ENCODE peak calls at places on chromosomes 16 and 17, in eight cellular contexts. J is small intestine; E is cardiac muscle cell; L is psoas muscle; T is HCT116; R is MM.1S; U is fibroblast of lung; X is effector memory CD4-positive, alpha-beta T cell. P is an unnamed sample.
A peak's percentile ranks its signal among the peaks of the same experiment; 100 is the strongest.

GRCh38 chr16:58556678-58557077 is 41.4 kb downstream of the SETD6 start:
- DNase-seq in J (no peak), E (no peak), L (no peak), T (no peak), R (no peak), U (peak; percentile 21), X (no peak), P (no peak)

GRCh38 chr17:15742051-15742795 is 10.1 kb downstream of the TBC1D26 start:
- DNase-seq in J (no peak), E (no peak), L (no peak), T (no peak), R (no peak), U (no peak), X (no peak), P (no peak)

GRCh38 chr17:1986783-1987451 is 38.2 kb downstream of the RTN4RL1 start:
- DNase-seq in J (no peak), E (no peak), L (no peak), T (no peak), R (no peak), U (no peak), X (no peak), P (no peak)

GRCh38 chr16:19014456-19014855 is 30.7 kb downstream of the TMC7 start:
- DNase-seq in J (no peak), E (no peak), L (no peak), T (no peak), R (no peak), U (no peak), X (no peak), P (no peak)

GRCh38 chr16:66874079-66874775 is 6.1 kb upstream of the PDP2 start:
- DNase-seq in J (no peak), E (no peak), L (no peak), T (no peak), R (no peak), U (peak; percentile 68), X (no peak), P (no peak)

GRCh38 chr17:81553018-81553615 is 964 bp upstream of the FAAP100 start:
- DNase-seq in J (peak; percentile 90), E (peak; percentile 89), L (peak; percentile 77), T (peak; percentile 80), R (peak; percentile 94), U (peak; percentile 80), X (peak; percentile 72), P (peak; percentile 75)

GRCh38 chr16:65644821-65645220 is 523.0 kb upstream of the CDH11 start:
- DNase-seq in J (no peak), E (no peak), L (no peak), T (no peak), R (no peak), U (no peak), X (no peak), P (no peak)

GRCh38 chr17:63096426-63096825 is 130.4 kb downstream of the TANC2 start:
- DNase-seq in J (no peak), E (no peak), L (no peak), T (no peak), R (no peak), U (peak; percentile 85), X (no peak), P (no peak)

GRCh38 chr16:71542377-71542776 is 16.2 kb downstream of the CHST4 start:
- DNase-seq in J (peak; percentile 52), E (peak; percentile 63), L (peak; percentile 13), T (peak; percentile 60), R (peak; percentile 25), U (no peak), X (peak; percentile 20), P (peak; percentile 18)

GRCh38 chr17:81309140-81309858 is 14.2 kb upstream of the SLC38A10 start:
- DNase-seq in J (peak; percentile 97), E (peak; percentile 79), L (peak; percentile 96), T (peak; percentile 85), R (peak; percentile 55), U (peak; percentile 54), X (no peak), P (peak; percentile 93)

GRCh38 chr16:2194852-2195315 is 1.5 kb downstream of the CASKIN1 start:
- DNase-seq in J (peak; percentile 74), E (peak; percentile 51), L (no peak), T (no peak), R (peak; percentile 53), U (peak; percentile 34), X (peak; percentile 29), P (no peak)

GRCh38 chr16:89858973-89859808 is 14.2 kb upstream of the TCF25 start:
- DNase-seq in J (no peak), E (no peak), L (no peak), T (no peak), R (no peak), U (no peak), X (no peak), P (no peak)

GRCh38 chr16:88969361-88969831 is 7.6 kb downstream of the CBFA2T3 start:
- DNase-seq in J (no peak), E (no peak), L (peak; percentile 9), T (no peak), R (peak; percentile 51), U (no peak), X (no peak), P (no peak)

GRCh38 chr17:5179003-5179402 is 12.7 kb downstream of the ZNF594 start:
- DNase-seq in J (no peak), E (no peak), L (no peak), T (no peak), R (no peak), U (no peak), X (no peak), P (no peak)
- H3K9me3 ChIP-seq in J (peaks cover 12% of the 10 kb centered on the region), E (peaks cover 13% of the 10 kb centered on the region), L (peaks cover 92% of the 10 kb centered on the region), T (peaks cover 42% of the 10 kb centered on the region), R (peaks cover under 1% of the 10 kb centered on the region), U (peaks cover 6% of the 10 kb centered on the region), X (peaks cover 53% of the 10 kb centered on the region), P (peaks cover 98% of the 10 kb centered on the region)

GRCh38 chr16:81296631-81297030 is 18.1 kb upstream of the GAN start:
- DNase-seq in J (no peak), E (no peak), L (no peak), T (no peak), R (no peak), U (no peak), X (no peak), P (no peak)
- H3K9me3 ChIP-seq in J (no peaks in the 10 kb centered on the region), E (no peaks in the 10 kb centered on the region), L (no peaks in the 10 kb centered on the region), T (no peaks in the 10 kb centered on the region), R (no peaks in the 10 kb centered on the region), U (no peaks in the 10 kb centered on the region), X (no peaks in the 10 kb centered on the region), P (no peaks in the 10 kb centered on the region)

GRCh38 chr16:68574479-68574878 is 35.4 kb downstream of the ZFP90 start:
- DNase-seq in J (no peak), E (no peak), L (no peak), T (no peak), R (no peak), U (no peak), X (no peak), P (no peak)
- H3K9me3 ChIP-seq in J (peaks cover 4% of the 10 kb centered on the region), E (no peaks in the 10 kb centered on the region), L (peaks cover 81% of the 10 kb centered on the region), T (peaks cover 19% of the 10 kb centered on the region), R (no peaks in the 10 kb centered on the region), U (peaks cover 2% of the 10 kb centered on the region), X (peaks cover 39% of the 10 kb centered on the region), P (peaks cover 100% of the 10 kb centered on the region)

GRCh38 chr17:514584-514983 is 162.0 kb upstream of the RPH3AL start:
- DNase-seq in J (no peak), E (no peak), L (no peak), T (no peak), R (no peak), U (no peak), X (no peak), P (no peak)
- H3K9me3 ChIP-seq in J (no peaks in the 10 kb centered on the region), E (no peaks in the 10 kb centered on the region), L (no peaks in the 10 kb centered on the region), T (peaks cover 2% of the 10 kb centered on the region), R (no peaks in the 10 kb centered on the region), U (no peaks in the 10 kb centered on the region), X (no peaks in the 10 kb centered on the region), P (no peaks in the 10 kb centered on the region)

DNA sequence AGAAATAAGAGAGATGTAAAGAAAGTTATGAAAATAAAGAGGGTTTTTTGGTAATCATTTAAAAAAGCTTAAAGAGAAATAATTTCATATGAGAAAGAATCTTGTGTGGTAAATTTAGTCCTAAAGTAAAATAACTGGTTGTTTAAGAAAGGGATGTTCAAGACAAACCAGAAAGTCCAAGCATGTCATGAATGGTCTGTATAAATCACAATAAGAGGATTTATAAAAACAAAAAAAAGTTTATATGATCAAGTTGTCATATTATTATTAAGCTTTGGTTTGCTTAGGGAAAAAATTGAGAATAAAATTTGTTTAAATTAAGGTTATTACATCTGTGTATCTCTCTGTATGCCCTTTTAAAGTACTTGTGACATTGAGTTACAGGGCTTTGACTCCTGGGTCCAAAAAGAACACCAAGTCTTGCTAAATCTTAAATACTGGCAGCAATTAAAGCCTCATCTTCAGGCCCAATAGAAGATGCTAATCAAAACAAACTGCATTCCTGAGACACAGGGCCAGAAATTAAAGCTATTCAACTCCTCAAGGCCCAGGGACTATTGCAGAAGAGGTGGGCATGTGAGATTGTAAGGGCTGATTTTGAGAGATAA is 15.6 kb upstream of the TRIM25 start:
- DNase-seq in J (no peak), E (no peak), L (no peak), T (peak; percentile 39), R (no peak), U (no peak), X (no peak), P (no peak)
- H3K9me3 ChIP-seq in J (no peaks in the 10 kb centered on the region), E (peaks cover 3% of the 10 kb centered on the region), L (no peaks in the 10 kb centered on the region), T (peaks cover 10% of the 10 kb centered on the region), R (no peaks in the 10 kb centered on the region), U (no peaks in the 10 kb centered on the region), X (no peaks in the 10 kb centered on the region), P (peaks cover 20% of the 10 kb centered on the region)

DNA sequence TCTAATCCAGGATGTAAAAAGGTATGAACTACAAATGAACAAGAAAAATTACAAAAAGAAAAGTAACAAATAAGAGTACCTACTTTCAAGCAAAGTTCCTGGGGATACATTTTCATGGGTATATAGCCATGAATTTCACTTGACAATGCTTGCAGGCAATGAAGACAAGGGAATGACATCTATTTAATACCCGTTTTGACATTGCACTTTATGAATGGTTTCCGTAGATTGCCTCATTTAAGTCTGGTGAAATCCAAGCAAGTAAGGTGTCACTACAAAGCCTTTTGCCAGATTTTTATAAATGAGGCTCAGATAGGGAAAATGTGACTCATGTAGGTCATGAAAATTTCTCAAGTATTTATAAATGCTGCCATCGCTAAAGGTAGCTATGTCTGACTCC is 644.4 kb downstream of the CDH8 start:
- DNase-seq in J (no peak), E (no peak), L (no peak), T (no peak), R (no peak), U (no peak), X (no peak), P (no peak)
- H3K9me3 ChIP-seq in J (no peaks in the 10 kb centered on the region), E (no peaks in the 10 kb centered on the region), L (no peaks in the 10 kb centered on the region), T (peaks cover 34% of the 10 kb centered on the region), R (no peaks in the 10 kb centered on the region), U (no peaks in the 10 kb centered on the region), X (no peaks in the 10 kb centered on the region), P (no peaks in the 10 kb centered on the region)

P was measured in left ventricle myocardium inferior.